ENCODE peak calls at places on chromosomes 11 and 22, in nine cellular contexts. One of them, this sample, is unnamed.

GRCh38 chr22:48496226-48496845 is 1331.3 kb downstream of the BRD1 start:
- DNase-seq in HTR-8/SVneo: no peak
- DNase-seq in A172: no peak
- DNase-seq in T-cell: no peak
- DNase-seq in prostate gland: no peak
- DNase-seq in brain microvascular endothelial cell: no peak
- DNase-seq in kidney epithelial cell: no peak
- DNase-seq in glutamatergic neuron: no peak
- DNase-seq in aorta: peak
- DNase-seq in this sample: no peak

GRCh38 chr11:10638285-10638684 is 55.3 kb downstream of the IRAG1 start:
- DNase-seq in prostate gland: no peak
- DNase-seq in kidney epithelial cell: no peak
- DNase-seq in T-cell: no peak
- DNase-seq in brain microvascular endothelial cell: no peak
- DNase-seq in aorta: no peak
- DNase-seq in glutamatergic neuron: no peak
- DNase-seq in A172: no peak
- DNase-seq in HTR-8/SVneo: no peak
- DNase-seq in this sample: no peak

GRCh38 chr11:116062526-116063171 is 558.4 kb upstream of the CADM1 start:
- DNase-seq in aorta: no peak
- DNase-seq in kidney epithelial cell: no peak
- DNase-seq in brain microvascular endothelial cell: no peak
- DNase-seq in A172: no peak
- DNase-seq in T-cell: no peak
- DNase-seq in glutamatergic neuron: no peak
- DNase-seq in HTR-8/SVneo: no peak
- DNase-seq in prostate gland: no peak
- DNase-seq in this sample: peak

GRCh38 chr11:77249427-77249826 is 52.1 kb downstream of the GDPD4 start:
- DNase-seq in prostate gland: no peak
- DNase-seq in kidney epithelial cell: peak
- DNase-seq in glutamatergic neuron: no peak
- DNase-seq in brain microvascular endothelial cell: no peak
- DNase-seq in aorta: no peak
- DNase-seq in HTR-8/SVneo: no peak
- DNase-seq in A172: peak
- DNase-seq in T-cell: no peak
- DNase-seq in this sample: peak

GRCh38 chr22:29994027-29994715 is 86.1 kb upstream of the HORMAD2 start:
- DNase-seq in brain microvascular endothelial cell: peak
- DNase-seq in glutamatergic neuron: no peak
- DNase-seq in HTR-8/SVneo: peak
- DNase-seq in prostate gland: no peak
- DNase-seq in A172: peak
- DNase-seq in T-cell: no peak
- DNase-seq in aorta: no peak
- DNase-seq in kidney epithelial cell: peak
- DNase-seq in this sample: peak

GRCh38 chr11:115660072-115660805 is 156.0 kb upstream of the CADM1 start:
- DNase-seq in A172: no peak
- DNase-seq in T-cell: no peak
- DNase-seq in kidney epithelial cell: no peak
- DNase-seq in glutamatergic neuron: peak
- DNase-seq in aorta: no peak
- DNase-seq in prostate gland: no peak
- DNase-seq in brain microvascular endothelial cell: no peak
- DNase-seq in HTR-8/SVneo: no peak
- DNase-seq in this sample: no peak

GRCh38 chr11:75261474-75261847 is 20.9 kb downstream of the TPBGL start:
- DNase-seq in HTR-8/SVneo: no peak
- DNase-seq in kidney epithelial cell: no peak
- DNase-seq in brain microvascular endothelial cell: no peak
- DNase-seq in prostate gland: no peak
- DNase-seq in glutamatergic neuron: peak
- DNase-seq in aorta: peak
- DNase-seq in T-cell: peak
- DNase-seq in A172: no peak
- DNase-seq in this sample: no peak

GRCh38 chr11:67407700-67408163 is 3.8 kb downstream of the TBC1D10C start:
- DNase-seq in glutamatergic neuron: no peak
- DNase-seq in aorta: no peak
- DNase-seq in HTR-8/SVneo: no peak
- DNase-seq in A172: no peak
- DNase-seq in T-cell: no peak
- DNase-seq in brain microvascular endothelial cell: no peak
- DNase-seq in prostate gland: no peak
- DNase-seq in kidney epithelial cell: no peak
- DNase-seq in this sample: no peak

GRCh38 chr11:69854719-69855118 is 35.5 kb upstream of the FGF3 start:
- DNase-seq in kidney epithelial cell: peak
- DNase-seq in glutamatergic neuron: no peak
- DNase-seq in aorta: no peak
- DNase-seq in HTR-8/SVneo: peak
- DNase-seq in T-cell: no peak
- DNase-seq in A172: peak
- DNase-seq in prostate gland: no peak
- DNase-seq in brain microvascular endothelial cell: peak
- DNase-seq in this sample: peak

This sample was measured in Daoy.